ENCODE peak calls at places on chromosomes 12 and 14, in eight cellular contexts. M, S, A, Q, K, H, C and I are unnamed samples.

GRCh38 chr14:90301580-90302181 is 30.1 kb downstream of the NRDE2 start:
- DNase-seq in C (no peak), A (peak; percentile 62), M (peak; percentile 39), Q (no peak), H (peak; percentile 15), S (peak; percentile 45), K (no peak), I (peak; percentile 26)

GRCh38 chr14:33239465-33239864 is 300.8 kb downstream of the NPAS3 start:
- DNase-seq in C (no peak), M (no peak), A (no peak), K (no peak), H (no peak), Q (no peak), S (no peak), I (no peak)

GRCh38 chr14:80269338-80269935 is 58.1 kb upstream of the DIO2 start:
- DNase-seq in S (peak; percentile 0), M (peak; percentile 62), H (no peak), C (no peak), Q (no peak), K (no peak), A (peak; percentile 37), I (no peak)

GRCh38 chr14:35390577-35391387 is 13.8 kb downstream of the NFKBIA start:
- DNase-seq in H (no peak), M (peak; percentile 65), A (no peak), S (peak; percentile 51), Q (no peak), C (no peak), K (no peak), I (no peak)

GRCh38 chr14:92922883-92923743 is at the start of gene CHGA:
- DNase-seq in A (peak; percentile 86), M (peak; percentile 8), Q (peak; percentile 76), K (peak; percentile 8), H (peak; percentile 92), C (peak; percentile 76), S (peak; percentile 10), I (no peak)

GRCh38 chr14:75220097-75220496 is 43.7 kb upstream of the TMED10 start:
- DNase-seq in A (no peak), H (no peak), M (no peak), K (no peak), C (no peak), S (no peak), Q (no peak), I (no peak)

GRCh38 chr14:81275995-81276698 is 55.4 kb upstream of the GTF2A1 start:
- DNase-seq in Q (no peak), C (no peak), S (no peak), A (peak; percentile 54), K (no peak), M (no peak), H (no peak), I (no peak)

GRCh38 chr14:83887871-83888270 is 1642.1 kb upstream of the FLRT2 start:
- DNase-seq in Q (no peak), K (no peak), A (no peak), M (no peak), S (no peak), H (no peak), C (no peak), I (no peak)

GRCh38 chr12:632102-632696 is 31.0 kb downstream of the NINJ2 start:
- DNase-seq in K (no peak), S (peak; percentile 92), M (peak; percentile 99), C (no peak), Q (no peak), H (peak; percentile 77), A (peak; percentile 55), I (peak; percentile 50)

GRCh38 chr12:67671419-67671818 is 22.9 kb downstream of the DYRK2 start:
- DNase-seq in C (no peak), A (peak; percentile 42), H (no peak), Q (no peak), M (peak; percentile 81), S (peak; percentile 86), K (no peak), I (no peak)

GRCh38 chr14:42378274-42378673 is 771.6 kb downstream of the LRFN5 start:
- DNase-seq in M (no peak), K (no peak), H (no peak), Q (no peak), C (no peak), S (no peak), A (no peak), I (no peak)

GRCh38 chr14:100634026-100634425 is 46.8 kb upstream of the BEGAIN start:
- DNase-seq in Q (no peak), K (no peak), M (no peak), H (no peak), C (no peak), A (no peak), S (no peak), I (no peak)

GRCh38 chr14:83909507-83909906 is 1620.4 kb upstream of the FLRT2 start:
- DNase-seq in C (no peak), M (no peak), H (no peak), Q (no peak), S (peak; percentile 1), A (no peak), K (no peak), I (no peak)

GRCh38 chr12:101935769-101936741 is 58.7 kb downstream of the DRAM1 start:
- DNase-seq in Q (no peak), K (no peak), A (peak; percentile 62), S (peak; percentile 92), H (no peak), M (peak; percentile 97), C (no peak), I (peak; percentile 79)

GRCh38 chr12:62802981-62803380 is 132.0 kb downstream of the PPM1H start:
- DNase-seq in C (no peak), Q (no peak), A (no peak), K (no peak), S (peak; percentile 36), H (no peak), M (no peak), I (no peak)

GRCh38 chr12:41515953-41516352 is 327.8 kb downstream of the PDZRN4 start:
- DNase-seq in M (no peak), Q (no peak), C (no peak), S (no peak), A (no peak), K (no peak), H (no peak), I (no peak)

GRCh38 chr14:39467889-39468524 is 35.8 kb upstream of the FBXO33 start:
- DNase-seq in H (peak; percentile 71), M (peak; percentile 22), Q (no peak), C (no peak), A (peak; percentile 51), K (no peak), S (peak; percentile 57), I (no peak)

GRCh38 chr12:45938566-45938965 is 51.8 kb downstream of the SCAF11 start:
- DNase-seq in A (no peak), C (no peak), S (no peak), Q (no peak), M (no peak), H (no peak), K (no peak), I (no peak)

GRCh38 chr12:122827258-122827657 is 8.0 kb upstream of the HIP1R start:
- DNase-seq in C (no peak), M (no peak), Q (no peak), A (no peak), H (no peak), K (no peak), S (no peak), I (no peak)
- H3K27ac ChIP-seq in C (no peak overlapping the region), M (no peak overlapping the region), Q (no peak overlapping the region), A (no peak overlapping the region), H (no peak overlapping the region), K (no peak overlapping the region), S (no peak overlapping the region), I (no peak overlapping the region)

DNA sequence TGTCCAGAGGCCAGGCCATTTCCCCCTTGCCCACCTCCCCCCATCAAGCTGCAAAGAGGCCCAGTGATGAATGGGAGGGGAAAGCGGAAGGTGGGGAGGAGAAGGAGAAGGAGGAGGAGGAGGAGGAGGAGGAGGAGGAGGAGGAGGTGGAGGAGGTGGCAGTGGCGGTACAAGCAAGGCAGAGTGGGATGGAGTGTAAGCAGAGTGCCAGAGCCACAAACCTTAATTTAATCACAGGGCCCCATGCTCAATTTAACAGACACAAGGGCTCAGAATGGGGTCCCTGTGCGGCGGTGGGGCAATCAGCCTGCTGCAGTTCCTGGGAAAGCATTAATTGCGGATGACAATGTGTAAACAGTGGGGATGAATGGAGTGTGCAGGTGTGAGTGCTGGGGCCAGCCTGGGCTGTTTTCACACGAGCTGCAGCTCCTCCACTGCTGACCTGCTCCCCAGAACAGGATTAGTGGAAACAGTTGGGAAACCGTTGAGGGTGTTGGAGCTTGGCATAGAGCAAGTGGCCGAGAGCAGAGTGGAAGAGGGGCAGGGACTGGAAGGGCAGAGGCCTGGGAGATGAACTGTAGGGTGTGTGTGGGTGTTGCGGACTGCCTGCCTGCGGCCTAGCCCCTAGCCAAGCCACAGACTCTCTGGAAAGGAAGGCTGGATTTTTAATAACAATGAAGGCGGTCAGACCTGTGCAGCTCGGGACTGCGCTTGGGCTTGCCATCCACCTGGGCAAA is 36.4 kb upstream of the SMOC1 start:
- DNase-seq in C (no peak), A (no peak), K (no peak), Q (no peak), S (no peak), M (no peak), H (peak; percentile 93), I (no peak)
- H3K27ac ChIP-seq in C (no peak overlapping the region), A (no peak overlapping the region), K (no peak overlapping the region), Q (no peak overlapping the region), S (no peak overlapping the region), M (no peak overlapping the region), H (peak overlapping the region; percentile 98), I (no peak overlapping the region)

DNA sequence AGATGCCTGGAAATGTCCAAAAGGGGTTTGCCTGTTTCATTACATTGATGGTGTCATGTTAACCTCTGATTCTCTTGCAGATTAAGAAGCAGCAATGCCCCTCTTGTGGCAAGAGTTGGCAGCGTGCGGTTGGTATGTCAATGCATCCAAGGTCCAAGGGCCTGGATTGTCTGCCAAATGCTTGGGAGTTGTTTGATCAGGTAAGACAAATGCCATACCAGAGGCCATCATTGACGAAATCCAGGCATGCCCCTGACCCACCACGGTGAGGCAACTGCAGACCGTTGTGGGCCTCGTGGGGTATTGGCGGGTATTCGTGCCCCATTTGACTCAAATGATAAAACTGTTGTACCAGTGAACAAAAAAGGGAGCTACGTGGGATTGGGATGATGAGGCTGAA is 11.4 kb upstream of the RNASE12 start:
- DNase-seq in C (no peak), A (no peak), S (no peak), Q (no peak), K (no peak), M (no peak), H (no peak), I (no peak)
- H3K27ac ChIP-seq in C (no peak overlapping the region), A (no peak overlapping the region), S (no peak overlapping the region), Q (no peak overlapping the region), K (no peak overlapping the region), M (no peak overlapping the region), H (no peak overlapping the region), I (no peak overlapping the region)

GRCh38 chr12:14402697-14403096 is 37.2 kb downstream of the ATF7IP start:
- DNase-seq in M (no peak), C (no peak), S (no peak), K (no peak), A (no peak), Q (no peak), H (no peak), I (no peak)

GRCh38 chr12:14403711-14404164 is 38.3 kb downstream of the ATF7IP start:
- DNase-seq in C (no peak), S (peak; percentile 83), H (no peak), K (no peak), M (peak; percentile 86), A (peak; percentile 67), Q (no peak), I (no peak)

GRCh38 chr12:14399871-14400270 is 34.4 kb downstream of the ATF7IP start:
- DNase-seq in M (peak; percentile 82), S (peak; percentile 39), A (no peak), H (no peak), K (no peak), C (no peak), Q (no peak), I (no peak)

GRCh38 chr12:14400599-14400998 is 35.1 kb downstream of the ATF7IP start:
- DNase-seq in K (no peak), M (no peak), Q (no peak), H (no peak), S (no peak), C (no peak), A (no peak), I (no peak)

GRCh38 chr12:14403293-14403692 is 37.8 kb downstream of the ATF7IP start:
- DNase-seq in S (no peak), C (no peak), K (no peak), A (no peak), H (no peak), M (no peak), Q (no peak), I (no peak)
- H3K27ac ChIP-seq in S (peak overlapping the region; percentile 48), C (no peak overlapping the region), K (peak overlapping the region; percentile 59), A (peak overlapping the region; percentile 22), H (no peak overlapping the region), M (peak overlapping the region; percentile 55), Q (no peak overlapping the region), I (no peak overlapping the region)